ENCODE peak calls at places on chromosomes 3 and 15, in seven cellular contexts. C, Q, E, Y, D, X and G are unnamed samples.

GRCh38 chr3:34312684-34313083 is 514.3 kb downstream of the PDCD6IP start:
- DNase-seq in C (no peak), Q (no peak), E (no peak), Y (no peak), D (no peak), X (no peak), G (no peak)

GRCh38 chr15:66097151-66098018 is 156.2 kb downstream of the MEGF11 start:
- DNase-seq in C (no peak), Q (no peak), E (no peak), Y (no peak), D (no peak), X (no peak), G (no peak)

GRCh38 chr3:183188895-183189462 is 26.4 kb upstream of the LAMP3 start:
- DNase-seq in C (peak), Q (peak), E (no peak), Y (no peak), D (no peak), X (no peak), G (no peak)

GRCh38 chr3:142941373-142942123 is 21.9 kb downstream of the PAQR9 start:
- DNase-seq in C (no peak), Q (no peak), E (no peak), Y (no peak), D (no peak), X (no peak), G (no peak)

GRCh38 chr3:164095279-164095678 is 983.0 kb downstream of the SI start:
- DNase-seq in C (no peak), Q (no peak), E (no peak), Y (no peak), D (no peak), X (no peak), G (no peak)

GRCh38 chr3:49351521-49352011 is 6.6 kb downstream of the GPX1 start:
- DNase-seq in C (peak), Q (no peak), E (no peak), Y (no peak), D (no peak), X (no peak), G (peak)

GRCh38 chr3:104849070-104849469 is 517.6 kb upstream of the ALCAM start:
- DNase-seq in C (no peak), Q (no peak), E (no peak), Y (no peak), D (no peak), X (no peak), G (no peak)

GRCh38 chr15:76752549-76752948 is 152.6 kb downstream of the SCAPER start:
- DNase-seq in C (no peak), Q (no peak), E (no peak), Y (no peak), D (no peak), X (no peak), G (no peak)

GRCh38 chr3:43105224-43105596 is 669 bp downstream of the POMGNT2 start:
- DNase-seq in C (peak), Q (peak), E (no peak), Y (no peak), D (no peak), X (no peak), G (no peak)

GRCh38 chr3:73433079-73433478 is 191.7 kb downstream of the PDZRN3 start:
- DNase-seq in C (no peak), Q (no peak), E (no peak), Y (no peak), D (no peak), X (no peak), G (no peak)

GRCh38 chr15:67021455-67021854 is 43.9 kb upstream of the SMAD3 start:
- DNase-seq in C (no peak), Q (no peak), E (no peak), Y (no peak), D (peak), X (no peak), G (no peak)

GRCh38 chr3:52783211-52783555 is 5.8 kb downstream of the ITIH1 start:
- DNase-seq in C (no peak), Q (no peak), E (no peak), Y (no peak), D (no peak), X (no peak), G (no peak)

GRCh38 chr3:176987901-176988300 is 209.4 kb downstream of the TBL1XR1 start:
- DNase-seq in C (no peak), Q (no peak), E (no peak), Y (no peak), D (no peak), X (no peak), G (no peak)

GRCh38 chr3:143826296-143826695 is 22.0 kb downstream of the SLC9A9 start:
- DNase-seq in C (no peak), Q (no peak), E (no peak), Y (no peak), D (no peak), X (no peak), G (no peak)

GRCh38 chr3:125300416-125300815 is 74.7 kb downstream of the ZNF148 start:
- DNase-seq in C (no peak), Q (no peak), E (no peak), Y (no peak), D (peak), X (no peak), G (no peak)

GRCh38 chr3:39126532-39127071 is 19.1 kb downstream of the TTC21A start:
- DNase-seq in C (peak), Q (peak), E (no peak), Y (no peak), D (peak), X (peak), G (peak)

GRCh38 chr3:151903501-151903991 is 30.1 kb downstream of the SUCNR1 start:
- DNase-seq in C (no peak), Q (no peak), E (no peak), Y (no peak), D (no peak), X (no peak), G (peak)

GRCh38 chr3:116897382-116897781 is 187.8 kb downstream of the TUSC7 start:
- DNase-seq in C (no peak), Q (no peak), E (no peak), Y (no peak), D (no peak), X (no peak), G (no peak)

GRCh38 chr15:101159096-101159935 is 92.5 kb downstream of the CHSY1 start:
- DNase-seq in C (no peak), Q (no peak), E (no peak), Y (no peak), D (no peak), X (no peak), G (no peak)

GRCh38 chr3:171282041-171282440 is 178.2 kb downstream of the TNIK start:
- DNase-seq in C (no peak), Q (no peak), E (no peak), Y (no peak), D (no peak), X (no peak), G (no peak)

GRCh38 chr3:153350420-153350819 is 188.4 kb downstream of the RAP2B start:
- DNase-seq in C (no peak), Q (no peak), E (no peak), Y (no peak), D (no peak), X (no peak), G (no peak)

GRCh38 chr15:28107111-28107893 is 8.2 kb upstream of the OCA2 start:
- DNase-seq in C (peak), Q (no peak), E (no peak), Y (no peak), D (no peak), X (no peak), G (no peak)

GRCh38 chr3:195226900-195227447 is 44.0 kb downstream of the XXYLT1 start:
- DNase-seq in C (peak), Q (no peak), E (no peak), Y (no peak), D (no peak), X (no peak), G (no peak)

GRCh38 chr3:158539414-158540014 is 31.5 kb upstream of the MLF1 start:
- DNase-seq in C (peak), Q (peak), E (peak), Y (peak), D (peak), X (peak), G (peak)

GRCh38 chr15:57323806-57324589 is 52.3 kb upstream of the CGNL1 start:
- DNase-seq in C (peak), Q (no peak), E (no peak), Y (no peak), D (no peak), X (peak), G (peak)

GRCh38 chr15:100818927-100819326 is 60.7 kb upstream of the ALDH1A3 start:
- DNase-seq in C (no peak), Q (no peak), E (no peak), Y (no peak), D (no peak), X (no peak), G (no peak)

GRCh38 chr15:72236381-72237285 is 5.6 kb upstream of the PKM start:
- DNase-seq in C (no peak), Q (no peak), E (no peak), Y (no peak), D (peak), X (no peak), G (no peak)

GRCh38 chr3:160755776-160756304 is at the start of gene PPM1L:
- DNase-seq in C (peak), Q (peak), E (peak), Y (peak), D (peak), X (no peak), G (peak)

GRCh38 chr15:22253676-22254408 is 173.5 kb downstream of the OR4M2 start:
- DNase-seq in C (peak), Q (no peak), E (no peak), Y (no peak), D (no peak), X (no peak), G (no peak)